ENCODE peak calls at places on chromosomes 7 and 10, in nine cellular contexts. B, X, R, A, W, T, G, Y and D are unnamed samples.

GRCh38 chr10:43961523-43962345 is 313.1 kb upstream of the ZNF32 start:
- DNase-seq in B (no peak), X (no peak), R (peak; percentile 33), A (no peak), W (peak; percentile 6), T (no peak), G (no peak), Y (no peak), D (no peak)

GRCh38 chr7:1144269-1144771 is 15.7 kb downstream of the ZFAND2A start:
- DNase-seq in B (peak; percentile 8), X (no peak), R (peak; percentile 23), A (no peak), W (no peak), T (no peak), G (no peak), Y (peak; percentile 48), D (no peak)

GRCh38 chr7:20236790-20237189 is 19.6 kb upstream of the MACC1 start:
- DNase-seq in B (no peak), X (no peak), R (peak; percentile 40), A (no peak), W (no peak), T (no peak), G (no peak), Y (no peak), D (no peak)

GRCh38 chr7:27031289-27032172 is 64.3 kb downstream of the HOXA1 start:
- DNase-seq in B (peak; percentile 34), X (no peak), R (peak; percentile 52), A (no peak), W (peak; percentile 2), T (no peak), G (peak; percentile 9), Y (no peak), D (peak; percentile 62)

GRCh38 chr7:158078161-158078910 is 509.3 kb downstream of the PTPRN2 start:
- DNase-seq in B (no peak), X (no peak), R (no peak), A (no peak), W (no peak), T (no peak), G (no peak), Y (no peak), D (no peak)

GRCh38 chr10:90847436-90847835 is 10.4 kb downstream of the HTR7 start:
- DNase-seq in B (peak; percentile 57), X (no peak), R (peak; percentile 75), A (peak; percentile 54), W (peak; percentile 51), T (no peak), G (peak; percentile 6), Y (no peak), D (no peak)

GRCh38 chr7:77329466-77330168 is 86.5 kb downstream of the GSAP start:
- DNase-seq in B (no peak), X (no peak), R (no peak), A (no peak), W (no peak), T (no peak), G (no peak), Y (no peak), D (no peak)

GRCh38 chr7:1555046-1555812 is 776 bp downstream of the TMEM184A start:
- DNase-seq in B (peak; percentile 83), X (no peak), R (peak; percentile 85), A (peak; percentile 78), W (peak; percentile 54), T (no peak), G (peak; percentile 96), Y (no peak), D (peak; percentile 57)

GRCh38 chr7:32890553-32891045 is 961 bp downstream of the KBTBD2 start:
- DNase-seq in B (peak; percentile 81), X (no peak), R (peak; percentile 71), A (no peak), W (peak; percentile 85), T (no peak), G (peak; percentile 72), Y (peak; percentile 53), D (no peak)

GRCh38 chr7:108459922-108460551 is 3.8 kb upstream of the NRCAM start:
- DNase-seq in B (peak; percentile 55), X (no peak), R (peak; percentile 65), A (no peak), W (peak; percentile 60), T (no peak), G (no peak), Y (peak; percentile 30), D (peak; percentile 49)

GRCh38 chr10:132133005-132133404 is 53.7 kb upstream of the DPYSL4 start:
- DNase-seq in B (no peak), X (no peak), R (no peak), A (no peak), W (no peak), T (no peak), G (no peak), Y (peak; percentile 39), D (no peak)

GRCh38 chr7:32582036-32582435 is 86.7 kb downstream of the AVL9 start:
- DNase-seq in B (no peak), X (no peak), R (no peak), A (no peak), W (no peak), T (no peak), G (no peak), Y (no peak), D (no peak)

GRCh38 chr7:23490357-23491131 is 20.3 kb upstream of the IGF2BP3 start:
- DNase-seq in B (peak; percentile 55), X (no peak), R (peak; percentile 39), A (no peak), W (peak; percentile 47), T (no peak), G (no peak), Y (peak; percentile 43), D (no peak)

GRCh38 chr10:3776796-3777571 is 8.0 kb downstream of the KLF6 start:
- DNase-seq in B (peak; percentile 93), X (no peak), R (peak; percentile 91), A (peak; percentile 77), W (peak; percentile 82), T (no peak), G (peak; percentile 80), Y (no peak), D (peak; percentile 63)